ENCODE peak calls at places on chromosomes 2 and 18, in six cellular contexts. J is Peyer's patch, Q is right lobe of liver, Y is stomach, P is tibial nerve, N is IMR-90. W is an unnamed sample.

GRCh38 chr2:191247381-191248057 is 2.3 kb downstream of the MYO1B start:
- DNase-seq in J (peak; percentile 53), Y (no peak), Q (peak; percentile 66), P (no peak), N (peak; percentile 98), W (no peak)

GRCh38 chr2:219403861-219404260 is 14.3 kb upstream of the DES start:
- DNase-seq in J (no peak), N (no peak), P (no peak), Y (no peak), Q (no peak), W (no peak)

GRCh38 chr2:154439156-154439555 is 259.3 kb upstream of the KCNJ3 start:
- DNase-seq in Q (no peak), N (no peak), Y (no peak), P (no peak), J (no peak), W (no peak)

GRCh38 chr2:71486881-71487640 is 33.7 kb downstream of the DYSF start:
- DNase-seq in Y (no peak), J (no peak), P (no peak), N (no peak), Q (no peak), W (peak; percentile 44)

GRCh38 chr18:76619342-76620315 is 124.6 kb upstream of the ZNF516 start:
- DNase-seq in J (no peak), N (peak; percentile 58), Y (peak; percentile 81), Q (peak; percentile 88), P (peak; percentile 59), W (peak; percentile 86)

GRCh38 chr2:9207641-9208301 is 1.2 kb downstream of the ASAP2 start:
- DNase-seq in J (peak; percentile 80), N (no peak), Y (peak; percentile 49), P (no peak), Q (no peak), W (no peak)

GRCh38 chr2:46276652-46277051 is 20.6 kb upstream of the EPAS1 start:
- DNase-seq in Q (no peak), N (peak; percentile 20), Y (no peak), J (no peak), P (no peak), W (no peak)

GRCh38 chr18:50297621-50298442 is 10.3 kb upstream of the CXXC1 start:
- DNase-seq in Q (peak; percentile 78), Y (peak; percentile 81), J (peak; percentile 65), N (peak; percentile 61), P (peak; percentile 56), W (peak; percentile 85)

GRCh38 chr2:110101280-110101844 is 14.3 kb downstream of the MALL start:
- DNase-seq in J (peak; percentile 96), N (peak; percentile 100), P (peak; percentile 88), Y (peak; percentile 91), Q (peak; percentile 87), W (peak; percentile 92)

GRCh38 chr2:201680743-201681142 is 17.7 kb downstream of the MPP4 start:
- DNase-seq in P (no peak), Y (no peak), Q (no peak), N (no peak), J (no peak), W (no peak)

GRCh38 chr2:108944601-108945241 is 44.3 kb downstream of the EDAR start:
- DNase-seq in J (peak; percentile 46), Y (no peak), P (no peak), Q (no peak), N (peak; percentile 4), W (no peak)

GRCh38 chr2:6916224-6916623 is 988 bp upstream of the RNF144A start:
- DNase-seq in Q (no peak), J (no peak), P (no peak), Y (no peak), N (no peak), W (no peak)

GRCh38 chr2:6916736-6917070 is 509 bp upstream of the RNF144A start:
- DNase-seq in J (no peak), Q (no peak), N (no peak), Y (no peak), P (no peak), W (no peak)

GRCh38 chr2:6913415-6914157 is 3.6 kb upstream of the RNF144A start:
- DNase-seq in J (no peak), Y (no peak), N (no peak), Q (no peak), P (no peak), W (no peak)

GRCh38 chr2:6914829-6915228 is 2.4 kb upstream of the RNF144A start:
- DNase-seq in J (no peak), Q (no peak), N (peak; percentile 2), P (no peak), Y (no peak), W (no peak)

GRCh38 chr2:6915399-6915798 is 1.8 kb upstream of the RNF144A start:
- DNase-seq in P (no peak), Q (no peak), J (no peak), N (no peak), Y (no peak), W (no peak)
- TF ChIP-seq POLR2A in P (no peak), Q (no peak), J (no peak), N (no peak), Y (no peak), W (no peak)

GRCh38 chr18:55513199-55513598 is 74.8 kb downstream of the TCF4 start:
- DNase-seq in Y (no peak), J (no peak), P (no peak), N (no peak), Q (no peak), W (no peak)
- H3K4me1 ChIP-seq in Y (peaks cover 3% of the 10 kb centered on the region), J (no peaks in the 10 kb centered on the region), P (peaks cover 5% of the 10 kb centered on the region), N (peaks cover 17% of the 10 kb centered on the region), Q (no peaks in the 10 kb centered on the region), W (peaks cover 11% of the 10 kb centered on the region)

GRCh38 chr2:44121899-44122298 is 46.8 kb upstream of the PPM1B start:
- DNase-seq in J (no peak), Y (no peak), Q (no peak), N (no peak), P (no peak), W (no peak)
- H3K27ac ChIP-seq in J (no peak overlapping the region), Y (no peak overlapping the region), Q (no peak overlapping the region), N (no peak overlapping the region), P (no peak overlapping the region), W (no peak overlapping the region)

GRCh38 chr2:42337846-42338566 is 23.0 kb downstream of the COX7A2L start:
- DNase-seq in N (no peak), Q (no peak), J (no peak), P (no peak), Y (no peak), W (no peak)
- TF ChIP-seq POLR2A in N (no peak), Q (no peak), J (no peak), P (no peak), Y (no peak), W (no peak)

GRCh38 chr18:28960146-28960545 is 783.2 kb upstream of the CDH2 start:
- DNase-seq in Y (no peak), Q (no peak), N (peak; percentile 60), J (no peak), P (no peak), W (no peak)
- H3K4me1 ChIP-seq in Y (no peaks in the 10 kb centered on the region), Q (no peaks in the 10 kb centered on the region), N (no peaks in the 10 kb centered on the region), J (no peaks in the 10 kb centered on the region), P (no peaks in the 10 kb centered on the region), W (no peaks in the 10 kb centered on the region)

W was measured in sigmoid colon.